ENCODE peak calls at places on chromosomes 13 and 19, in six cellular contexts. One of them, this sample, is unnamed. For H3K4me1, the result is how much of the 10 kb centered on the place peaks cover.

GRCh38 chr19:16224266-16225045 is 26.7 kb downstream of the AP1M1 start:
- DNase-seq in breast epithelium: no peak
- DNase-seq in A549: no peak
- DNase-seq in CD8-positive, alpha-beta T cell: no peak
- DNase-seq in gastrocnemius medialis: no peak
- DNase-seq in uterus: no peak
- DNase-seq in this sample: no peak

GRCh38 chr19:31483226-31483857 is 134.1 kb upstream of the TSHZ3 start:
- DNase-seq in breast epithelium: no peak
- DNase-seq in A549: no peak
- DNase-seq in CD8-positive, alpha-beta T cell: no peak
- DNase-seq in gastrocnemius medialis: no peak
- DNase-seq in uterus: no peak
- DNase-seq in this sample: no peak

GRCh38 chr13:44403720-44404063 is 30.1 kb downstream of the SERP2 start:
- DNase-seq in breast epithelium: no peak
- DNase-seq in A549: no peak
- DNase-seq in CD8-positive, alpha-beta T cell: no peak
- DNase-seq in gastrocnemius medialis: no peak
- DNase-seq in uterus: no peak
- DNase-seq in this sample: no peak

GRCh38 chr19:18141031-18141430 is 11.9 kb upstream of the PIK3R2 start:
- DNase-seq in breast epithelium: no peak
- DNase-seq in A549: no peak
- DNase-seq in CD8-positive, alpha-beta T cell: no peak
- DNase-seq in gastrocnemius medialis: no peak
- DNase-seq in uterus: no peak
- DNase-seq in this sample: no peak

GRCh38 chr13:114106991-114107685 is 25.3 kb downstream of the RASA3 start:
- DNase-seq in breast epithelium: no peak
- DNase-seq in A549: no peak
- DNase-seq in CD8-positive, alpha-beta T cell: no peak
- DNase-seq in gastrocnemius medialis: peak
- DNase-seq in uterus: peak
- DNase-seq in this sample: no peak

GRCh38 chr19:19997656-19998268 is 41.5 kb downstream of the ZNF682 start:
- DNase-seq in breast epithelium: no peak
- DNase-seq in A549: no peak
- DNase-seq in CD8-positive, alpha-beta T cell: peak
- DNase-seq in gastrocnemius medialis: no peak
- DNase-seq in uterus: peak
- DNase-seq in this sample: peak

GRCh38 chr13:65470781-65471180 is 1759.4 kb downstream of the PCDH9 start:
- DNase-seq in breast epithelium: no peak
- DNase-seq in A549: no peak
- DNase-seq in CD8-positive, alpha-beta T cell: no peak
- DNase-seq in gastrocnemius medialis: no peak
- DNase-seq in uterus: no peak
- DNase-seq in this sample: no peak

GRCh38 chr19:18908917-18909619 is 10.1 kb downstream of the COPE start:
- DNase-seq in breast epithelium: no peak
- DNase-seq in A549: no peak
- DNase-seq in CD8-positive, alpha-beta T cell: no peak
- DNase-seq in gastrocnemius medialis: no peak
- DNase-seq in uterus: no peak
- DNase-seq in this sample: no peak

GRCh38 chr19:15330801-15331418 is 1.4 kb downstream of the BRD4 start:
- DNase-seq in breast epithelium: peak
- DNase-seq in A549: peak
- DNase-seq in CD8-positive, alpha-beta T cell: no peak
- DNase-seq in gastrocnemius medialis: peak
- DNase-seq in uterus: no peak
- DNase-seq in this sample: peak

GRCh38 chr13:90846956-90847355 is 500.5 kb upstream of the MIR17HG start:
- DNase-seq in breast epithelium: no peak
- DNase-seq in A549: no peak
- DNase-seq in CD8-positive, alpha-beta T cell: no peak
- DNase-seq in gastrocnemius medialis: no peak
- DNase-seq in uterus: no peak
- DNase-seq in this sample: no peak

GRCh38 chr19:33247441-33247819 is 21.8 kb upstream of the SLC7A10 start:
- DNase-seq in breast epithelium: no peak
- DNase-seq in A549: no peak
- DNase-seq in CD8-positive, alpha-beta T cell: no peak
- DNase-seq in gastrocnemius medialis: no peak
- DNase-seq in uterus: no peak
- DNase-seq in this sample: no peak

GRCh38 chr13:84570831-84571230 is 688.6 kb upstream of the SLITRK1 start:
- DNase-seq in breast epithelium: no peak
- DNase-seq in A549: no peak
- DNase-seq in CD8-positive, alpha-beta T cell: no peak
- DNase-seq in gastrocnemius medialis: no peak
- DNase-seq in uterus: no peak
- DNase-seq in this sample: no peak

GRCh38 chr19:10915511-10916091 is 12.8 kb downstream of the YIPF2 start:
- DNase-seq in breast epithelium: no peak
- DNase-seq in A549: no peak
- DNase-seq in CD8-positive, alpha-beta T cell: no peak
- DNase-seq in gastrocnemius medialis: peak
- DNase-seq in uterus: no peak
- DNase-seq in this sample: no peak

GRCh38 chr19:50222691-50223438 is 19.4 kb downstream of the MYH14 start:
- DNase-seq in breast epithelium: no peak
- DNase-seq in A549: no peak
- DNase-seq in CD8-positive, alpha-beta T cell: no peak
- DNase-seq in gastrocnemius medialis: no peak
- DNase-seq in uterus: no peak
- DNase-seq in this sample: no peak

GRCh38 chr19:49556412-49557398 is 23.7 kb downstream of the NOSIP start:
- DNase-seq in breast epithelium: no peak
- DNase-seq in A549: no peak
- DNase-seq in CD8-positive, alpha-beta T cell: no peak
- DNase-seq in gastrocnemius medialis: no peak
- DNase-seq in uterus: no peak
- DNase-seq in this sample: no peak

GRCh38 chr19:36456831-36457230 is 32.5 kb downstream of the ZNF566 start:
- DNase-seq in breast epithelium: no peak
- DNase-seq in A549: no peak
- DNase-seq in CD8-positive, alpha-beta T cell: no peak
- DNase-seq in gastrocnemius medialis: no peak
- DNase-seq in uterus: no peak
- DNase-seq in this sample: no peak

GRCh38 chr13:93268327-93269028 is 41.9 kb downstream of the GPC6 start:
- DNase-seq in breast epithelium: no peak
- DNase-seq in A549: no peak
- DNase-seq in CD8-positive, alpha-beta T cell: no peak
- DNase-seq in gastrocnemius medialis: no peak
- DNase-seq in uterus: no peak
- DNase-seq in this sample: no peak

GRCh38 chr13:113728571-113729054 is 30.4 kb upstream of the TMEM255B start:
- DNase-seq in breast epithelium: no peak
- DNase-seq in A549: no peak
- DNase-seq in CD8-positive, alpha-beta T cell: no peak
- DNase-seq in gastrocnemius medialis: no peak
- DNase-seq in uterus: no peak
- DNase-seq in this sample: no peak

GRCh38 chr13:36919833-36920611 is at the start of gene SMAD9:
- DNase-seq in breast epithelium: peak
- DNase-seq in A549: peak
- DNase-seq in CD8-positive, alpha-beta T cell: no peak
- DNase-seq in gastrocnemius medialis: peak
- DNase-seq in uterus: peak
- DNase-seq in this sample: peak

GRCh38 chr13:51803018-51803417 is 945 bp downstream of the DHRS12 start:
- DNase-seq in breast epithelium: no peak
- DNase-seq in A549: no peak
- DNase-seq in CD8-positive, alpha-beta T cell: no peak
- DNase-seq in gastrocnemius medialis: no peak
- DNase-seq in uterus: peak
- DNase-seq in this sample: no peak

GRCh38 chr13:50401721-50402510 is 386.7 kb downstream of the KCNRG start:
- DNase-seq in breast epithelium: no peak
- DNase-seq in A549: no peak
- DNase-seq in CD8-positive, alpha-beta T cell: no peak
- DNase-seq in gastrocnemius medialis: no peak
- DNase-seq in uterus: no peak
- DNase-seq in this sample: no peak

GRCh38 chr13:35987572-35988513 is 143.3 kb downstream of the DCLK1 start:
- DNase-seq in breast epithelium: no peak
- DNase-seq in A549: no peak
- DNase-seq in CD8-positive, alpha-beta T cell: no peak
- DNase-seq in gastrocnemius medialis: peak
- DNase-seq in uterus: no peak
- DNase-seq in this sample: no peak

GRCh38 chr19:45153339-45154063 is 7.3 kb downstream of the NKPD1 start:
- DNase-seq in breast epithelium: no peak
- DNase-seq in A549: no peak
- DNase-seq in CD8-positive, alpha-beta T cell: peak
- DNase-seq in gastrocnemius medialis: no peak
- DNase-seq in uterus: no peak
- DNase-seq in this sample: peak

DNA sequence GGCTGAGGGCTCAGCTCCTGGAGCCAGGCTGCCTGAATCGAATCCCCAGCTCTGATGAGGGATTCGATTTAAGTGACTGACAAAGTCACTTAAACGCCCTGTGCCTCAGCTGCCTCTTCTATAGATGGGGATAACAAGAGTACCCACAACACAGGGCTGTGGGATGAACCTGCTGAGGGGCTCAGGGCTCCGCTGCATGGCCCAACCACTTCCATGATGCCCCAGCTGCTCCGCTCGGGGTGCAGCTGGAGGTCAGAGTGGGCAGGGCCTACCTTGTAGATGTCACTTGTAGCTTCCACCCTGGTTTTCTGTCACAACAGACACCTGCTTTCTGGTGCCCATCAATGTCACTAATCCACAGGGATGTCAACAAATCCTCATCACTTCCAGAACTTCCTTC is 39.2 kb downstream of the STK24 start:
- DNase-seq in breast epithelium: no peak
- DNase-seq in A549: no peak
- DNase-seq in CD8-positive, alpha-beta T cell: no peak
- DNase-seq in gastrocnemius medialis: no peak
- DNase-seq in uterus: no peak
- DNase-seq in this sample: no peak
- H3K4me1 ChIP-seq in breast epithelium: under half
- H3K4me1 ChIP-seq in A549: under half
- H3K4me1 ChIP-seq in CD8-positive, alpha-beta T cell: half or more
- H3K4me1 ChIP-seq in gastrocnemius medialis: half or more
- H3K4me1 ChIP-seq in uterus: under half
- H3K4me1 ChIP-seq in this sample: under half

GRCh38 chr13:20312292-20312691 is 80.2 kb upstream of the GJB6 start:
- DNase-seq in breast epithelium: no peak
- DNase-seq in A549: no peak
- DNase-seq in CD8-positive, alpha-beta T cell: no peak
- DNase-seq in gastrocnemius medialis: no peak
- DNase-seq in uterus: no peak
- DNase-seq in this sample: no peak
- H3K4me1 ChIP-seq in breast epithelium: under half
- H3K4me1 ChIP-seq in A549: under half
- H3K4me1 ChIP-seq in CD8-positive, alpha-beta T cell: under half
- H3K4me1 ChIP-seq in gastrocnemius medialis: under half
- H3K4me1 ChIP-seq in uterus: under half
- H3K4me1 ChIP-seq in this sample: under half

GRCh38 chr19:798415-799075 is 1.3 kb downstream of the PTBP1 start:
- DNase-seq in breast epithelium: no peak
- DNase-seq in A549: no peak
- DNase-seq in CD8-positive, alpha-beta T cell: no peak
- DNase-seq in gastrocnemius medialis: no peak
- DNase-seq in uterus: no peak
- DNase-seq in this sample: peak

GRCh38 chr19:801861-802496 is 4.7 kb downstream of the PTBP1 start:
- DNase-seq in breast epithelium: peak
- DNase-seq in A549: no peak
- DNase-seq in CD8-positive, alpha-beta T cell: no peak
- DNase-seq in gastrocnemius medialis: no peak
- DNase-seq in uterus: no peak
- DNase-seq in this sample: no peak

GRCh38 chr19:801030-801860 is 4.0 kb downstream of the PTBP1 start:
- DNase-seq in breast epithelium: no peak
- DNase-seq in A549: no peak
- DNase-seq in CD8-positive, alpha-beta T cell: no peak
- DNase-seq in gastrocnemius medialis: no peak
- DNase-seq in uterus: peak
- DNase-seq in this sample: no peak

GRCh38 chr19:799076-799881 is 2.0 kb downstream of the PTBP1 start:
- DNase-seq in breast epithelium: no peak
- DNase-seq in A549: no peak
- DNase-seq in CD8-positive, alpha-beta T cell: no peak
- DNase-seq in gastrocnemius medialis: no peak
- DNase-seq in uterus: no peak
- DNase-seq in this sample: peak

DNA sequence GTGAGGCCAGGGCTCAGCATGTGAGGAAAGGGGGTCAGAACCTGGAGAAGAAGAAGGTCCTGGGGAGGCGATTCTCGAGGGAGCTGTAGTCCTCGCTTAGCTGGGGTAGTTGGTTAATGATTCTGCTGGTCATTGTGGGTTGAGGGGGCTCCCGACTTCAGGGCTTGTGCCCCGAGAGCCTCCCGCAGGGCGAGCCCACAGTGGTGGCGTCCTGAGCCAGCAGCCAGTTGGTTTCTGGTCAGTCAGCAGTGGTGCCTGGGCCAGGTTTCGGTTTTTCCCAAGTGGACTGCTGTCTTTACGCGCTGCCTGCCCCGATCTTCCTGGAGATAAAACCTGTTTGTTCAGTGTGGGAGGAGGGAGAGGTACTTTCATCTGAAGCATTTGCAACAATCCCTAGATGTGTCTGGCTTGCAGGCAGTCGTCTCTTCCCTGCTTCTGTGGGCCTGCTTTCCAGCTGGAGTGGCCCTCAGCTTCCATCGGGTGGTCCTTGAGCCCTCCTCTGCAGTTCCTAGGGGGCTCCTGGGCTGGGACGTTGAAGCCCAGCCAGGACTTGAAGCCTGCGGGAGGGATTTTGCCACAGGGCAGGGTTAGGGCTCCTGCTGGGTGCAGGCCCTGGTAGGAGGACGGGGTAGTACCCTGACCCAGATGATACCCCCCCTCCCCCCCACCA is 3.2 kb downstream of the PTBP1 start:
- DNase-seq in breast epithelium: peak
- DNase-seq in A549: no peak
- DNase-seq in CD8-positive, alpha-beta T cell: no peak
- DNase-seq in gastrocnemius medialis: no peak
- DNase-seq in uterus: peak
- DNase-seq in this sample: no peak
- H3K4me1 ChIP-seq in breast epithelium: under half
- H3K4me1 ChIP-seq in A549: under half
- H3K4me1 ChIP-seq in CD8-positive, alpha-beta T cell: half or more
- H3K4me1 ChIP-seq in gastrocnemius medialis: half or more
- H3K4me1 ChIP-seq in uterus: under half
- H3K4me1 ChIP-seq in this sample: under half

DNA sequence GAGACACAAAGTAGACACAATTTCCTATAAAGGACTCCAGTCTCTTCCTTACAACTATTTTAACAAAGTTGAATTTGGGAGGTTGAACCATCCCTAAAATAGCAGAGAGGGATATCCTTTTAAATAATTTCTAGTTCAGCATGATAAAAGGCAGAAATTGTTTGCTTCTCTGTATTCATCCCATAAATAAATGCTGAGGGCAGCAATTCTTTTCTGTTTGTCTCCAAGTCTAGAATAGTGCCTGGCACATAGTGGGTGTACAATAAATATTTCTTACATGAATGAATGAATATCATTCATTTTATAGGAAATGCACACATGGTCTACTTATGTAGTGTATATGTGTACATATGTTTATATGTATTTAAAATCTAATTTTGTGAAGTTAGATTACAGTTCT is 12.3 kb downstream of the COL4A1 start:
- DNase-seq in breast epithelium: no peak
- DNase-seq in A549: no peak
- DNase-seq in CD8-positive, alpha-beta T cell: no peak
- DNase-seq in gastrocnemius medialis: no peak
- DNase-seq in uterus: no peak
- DNase-seq in this sample: no peak
- H3K4me1 ChIP-seq in breast epithelium: under half
- H3K4me1 ChIP-seq in A549: under half
- H3K4me1 ChIP-seq in CD8-positive, alpha-beta T cell: under half
- H3K4me1 ChIP-seq in gastrocnemius medialis: under half
- H3K4me1 ChIP-seq in uterus: under half
- H3K4me1 ChIP-seq in this sample: under half